ENCODE peak calls at places on chromosomes 16 and 17, in seven cellular contexts. One of them, this sample, is unnamed.
A peak's percentile ranks its signal among the peaks of the same experiment; 100 is the strongest.

GRCh38 chr16:1331712-1332617 is 1.5 kb upstream of the BAIAP3 start:
- DNase-seq in fibroblast of pulmonary artery: peak; percentile 84
- DNase-seq in upper lobe of right lung: peak; percentile 80
- DNase-seq in cardiac muscle cell: peak; percentile 77
- DNase-seq in IMR-90: peak; percentile 30
- DNase-seq in HEK293T: no peak
- DNase-seq in AG09319: peak; percentile 11
- DNase-seq in this sample: peak; percentile 28

GRCh38 chr16:27284865-27285675 is 16.5 kb upstream of the NSMCE1 start:
- DNase-seq in fibroblast of pulmonary artery: no peak
- DNase-seq in upper lobe of right lung: no peak
- DNase-seq in cardiac muscle cell: no peak
- DNase-seq in IMR-90: no peak
- DNase-seq in HEK293T: no peak
- DNase-seq in AG09319: no peak
- DNase-seq in this sample: no peak

GRCh38 chr17:66304304-66305174 is 2.1 kb downstream of the PRKCA start:
- DNase-seq in fibroblast of pulmonary artery: peak; percentile 33
- DNase-seq in upper lobe of right lung: no peak
- DNase-seq in cardiac muscle cell: peak; percentile 41
- DNase-seq in IMR-90: no peak
- DNase-seq in HEK293T: peak; percentile 11
- DNase-seq in AG09319: no peak
- DNase-seq in this sample: no peak

GRCh38 chr17:7380321-7380720 is 568 bp upstream of the TNK1 start:
- DNase-seq in fibroblast of pulmonary artery: peak; percentile 50
- DNase-seq in upper lobe of right lung: peak; percentile 72
- DNase-seq in cardiac muscle cell: peak; percentile 71
- DNase-seq in IMR-90: peak; percentile 47
- DNase-seq in HEK293T: no peak
- DNase-seq in AG09319: peak; percentile 63
- DNase-seq in this sample: no peak

GRCh38 chr16:54462766-54463165 is 176.2 kb upstream of the IRX3 start:
- DNase-seq in fibroblast of pulmonary artery: no peak
- DNase-seq in upper lobe of right lung: no peak
- DNase-seq in cardiac muscle cell: no peak
- DNase-seq in IMR-90: no peak
- DNase-seq in HEK293T: no peak
- DNase-seq in AG09319: no peak
- DNase-seq in this sample: peak; percentile 48

GRCh38 chr16:68995011-68995504 is 110.4 kb upstream of the HAS3 start:
- DNase-seq in fibroblast of pulmonary artery: peak; percentile 73
- DNase-seq in upper lobe of right lung: no peak
- DNase-seq in cardiac muscle cell: peak; percentile 51
- DNase-seq in IMR-90: peak; percentile 58
- DNase-seq in HEK293T: peak; percentile 28
- DNase-seq in AG09319: no peak
- DNase-seq in this sample: peak; percentile 55

GRCh38 chr17:75518201-75518600 is 1.9 kb downstream of the TSEN54 start:
- DNase-seq in fibroblast of pulmonary artery: no peak
- DNase-seq in upper lobe of right lung: no peak
- DNase-seq in cardiac muscle cell: no peak
- DNase-seq in IMR-90: no peak
- DNase-seq in HEK293T: no peak
- DNase-seq in AG09319: no peak
- DNase-seq in this sample: no peak

GRCh38 chr17:73309727-73310555 is 1.9 kb downstream of the CDC42EP4 start:
- DNase-seq in fibroblast of pulmonary artery: no peak
- DNase-seq in upper lobe of right lung: no peak
- DNase-seq in cardiac muscle cell: no peak
- DNase-seq in IMR-90: no peak
- DNase-seq in HEK293T: no peak
- DNase-seq in AG09319: no peak
- DNase-seq in this sample: no peak

GRCh38 chr17:44350733-44351226 is 5.7 kb downstream of the GRN start:
- DNase-seq in fibroblast of pulmonary artery: peak; percentile 62
- DNase-seq in upper lobe of right lung: peak; percentile 83
- DNase-seq in cardiac muscle cell: peak; percentile 62
- DNase-seq in IMR-90: peak; percentile 44
- DNase-seq in HEK293T: peak; percentile 79
- DNase-seq in AG09319: no peak
- DNase-seq in this sample: peak; percentile 52

GRCh38 chr16:23597003-23597756 is 1.1 kb upstream of the NDUFAB1 start:
- DNase-seq in fibroblast of pulmonary artery: peak; percentile 18
- DNase-seq in upper lobe of right lung: no peak
- DNase-seq in cardiac muscle cell: peak; percentile 14
- DNase-seq in IMR-90: no peak
- DNase-seq in HEK293T: peak; percentile 52
- DNase-seq in AG09319: no peak
- DNase-seq in this sample: peak; percentile 11

GRCh38 chr17:65743313-65743665 is 181.8 kb upstream of the AXIN2 start:
- DNase-seq in fibroblast of pulmonary artery: peak; percentile 40
- DNase-seq in upper lobe of right lung: no peak
- DNase-seq in cardiac muscle cell: peak; percentile 41
- DNase-seq in IMR-90: peak; percentile 51
- DNase-seq in HEK293T: no peak
- DNase-seq in AG09319: no peak
- DNase-seq in this sample: peak; percentile 47

GRCh38 chr16:27235055-27235937 is 32.0 kb downstream of the KDM8 start:
- DNase-seq in fibroblast of pulmonary artery: peak; percentile 97
- DNase-seq in upper lobe of right lung: peak; percentile 87
- DNase-seq in cardiac muscle cell: peak; percentile 96
- DNase-seq in IMR-90: peak; percentile 85
- DNase-seq in HEK293T: peak; percentile 65
- DNase-seq in AG09319: peak; percentile 81
- DNase-seq in this sample: peak; percentile 92

GRCh38 chr17:50196826-50197225 is 4.6 kb downstream of the COL1A1 start:
- DNase-seq in fibroblast of pulmonary artery: peak; percentile 53
- DNase-seq in upper lobe of right lung: no peak
- DNase-seq in cardiac muscle cell: peak; percentile 62
- DNase-seq in IMR-90: peak; percentile 84
- DNase-seq in HEK293T: no peak
- DNase-seq in AG09319: no peak
- DNase-seq in this sample: peak; percentile 91

GRCh38 chr17:6061290-6061689 is 8.9 kb upstream of the WSCD1 start:
- DNase-seq in fibroblast of pulmonary artery: peak; percentile 36
- DNase-seq in upper lobe of right lung: no peak
- DNase-seq in cardiac muscle cell: peak; percentile 19
- DNase-seq in IMR-90: peak; percentile 4
- DNase-seq in HEK293T: no peak
- DNase-seq in AG09319: peak; percentile 40
- DNase-seq in this sample: peak; percentile 54